ENCODE peak calls at places on chromosomes 7 and 10, in five cellular contexts. P, L, U, A and G are unnamed samples.

GRCh38 chr7:99095698-99096097 is 48.2 kb downstream of the SMURF1 start:
- DNase-seq in P (no peak), L (no peak), U (no peak), A (no peak), G (no peak)

GRCh38 chr7:29327455-29327854 is 132.9 kb downstream of the CHN2 start:
- DNase-seq in P (no peak), L (no peak), U (no peak), A (no peak), G (no peak)

GRCh38 chr7:103727982-103728610 is 261.4 kb downstream of the RELN start:
- DNase-seq in P (no peak), L (no peak), U (no peak), A (no peak), G (no peak)

GRCh38 chr7:151292850-151293249 is 44.4 kb upstream of the SMARCD3 start:
- DNase-seq in P (no peak), L (no peak), U (no peak), A (no peak), G (no peak)

GRCh38 chr10:47214520-47214919 is 85.5 kb upstream of the GDF10 start:
- DNase-seq in P (peak; percentile 9), L (no peak), U (no peak), A (no peak), G (no peak)

GRCh38 chr10:24643679-24644209 is 79.9 kb downstream of the ARHGAP21 start:
- DNase-seq in P (no peak), L (no peak), U (no peak), A (no peak), G (no peak)

GRCh38 chr7:148547946-148548345 is 42.6 kb upstream of the C7orf33 start:
- DNase-seq in P (no peak), L (no peak), U (no peak), A (no peak), G (no peak)

GRCh38 chr7:4650471-4651047 is 31.5 kb upstream of the FOXK1 start:
- DNase-seq in P (peak; percentile 79), L (no peak), U (peak; percentile 19), A (no peak), G (no peak)

GRCh38 chr7:37247881-37248280 is 200.8 kb downstream of the ELMO1 start:
- DNase-seq in P (peak; percentile 92), L (no peak), U (peak; percentile 9), A (no peak), G (no peak)

GRCh38 chr7:149748223-149748874 is 25.0 kb downstream of the ZNF467 start:
- DNase-seq in P (peak; percentile 40), L (no peak), U (peak; percentile 15), A (no peak), G (no peak)

GRCh38 chr7:537911-538634 is 18.4 kb upstream of the PDGFA start:
- DNase-seq in P (peak; percentile 90), L (no peak), U (peak; percentile 82), A (no peak), G (no peak)

GRCh38 chr10:50310560-50311174 is 59.4 kb upstream of the ASAH2 start:
- DNase-seq in P (peak; percentile 15), L (no peak), U (no peak), A (peak; percentile 2), G (no peak)

GRCh38 chr7:14851610-14852009 is 50.9 kb downstream of the DGKB start:
- DNase-seq in P (no peak), L (no peak), U (peak; percentile 2), A (no peak), G (no peak)

GRCh38 chr10:43403911-43404674 is 4.9 kb downstream of the HNRNPF start:
- DNase-seq in P (no peak), L (no peak), U (no peak), A (no peak), G (no peak)

GRCh38 chr10:60654813-60655464 is 123.3 kb upstream of the CDK1 start:
- DNase-seq in P (peak; percentile 21), L (no peak), U (peak; percentile 44), A (no peak), G (no peak)

GRCh38 chr7:68246189-68246633 is 1249.6 kb downstream of the TYW1 start:
- DNase-seq in P (no peak), L (no peak), U (peak; percentile 88), A (no peak), G (no peak)

GRCh38 chr10:123379156-123379555 is 225.0 kb downstream of the BUB3 start:
- DNase-seq in P (no peak), L (no peak), U (no peak), A (no peak), G (no peak)